ENCODE peak calls at places on chromosomes 16 and 17, in eight cellular contexts. Z is SK-N-SH, W is fibroblast of lung, C is MM.1S, M is mesendoderm, H is colonic mucosa, G is HCT116, O is GM23248. I is an unnamed sample.

GRCh38 chr17:57044976-57045867 is 39.8 kb upstream of the AKAP1 start:
- DNase-seq in Z (peak), W (no peak), C (no peak), M (no peak), H (peak), G (no peak), O (peak), I (peak)

GRCh38 chr16:52383071-52383470 is 163.9 kb downstream of the TOX3 start:
- DNase-seq in Z (no peak), W (no peak), C (no peak), M (no peak), H (no peak), G (no peak), O (no peak), I (no peak)

GRCh38 chr16:26952411-26952810 is 114.3 kb upstream of the C16orf82 start:
- DNase-seq in Z (no peak), W (no peak), C (no peak), M (peak), H (no peak), G (no peak), O (no peak), I (no peak)

GRCh38 chr17:3794890-3795757 is 5.9 kb downstream of the ITGAE start:
- DNase-seq in Z (no peak), W (no peak), C (no peak), M (no peak), H (no peak), G (no peak), O (peak), I (no peak)

GRCh38 chr16:17461951-17462729 is 8.6 kb downstream of the XYLT1 start:
- DNase-seq in Z (no peak), W (no peak), C (peak), M (peak), H (no peak), G (no peak), O (no peak), I (no peak)

GRCh38 chr17:66451188-66452149 is 149.1 kb downstream of the PRKCA start:
- DNase-seq in Z (peak), W (no peak), C (no peak), M (peak), H (peak), G (no peak), O (no peak), I (no peak)

GRCh38 chr17:64099543-64099942 is 30.4 kb downstream of the ERN1 start:
- DNase-seq in Z (no peak), W (no peak), C (no peak), M (no peak), H (no peak), G (no peak), O (no peak), I (no peak)

GRCh38 chr17:29571486-29571882 is 3.0 kb downstream of the TP53I13 start:
- DNase-seq in Z (no peak), W (no peak), C (no peak), M (no peak), H (peak), G (no peak), O (no peak), I (no peak)

GRCh38 chr16:11994187-11995119 is 17.9 kb downstream of the SNX29 start:
- DNase-seq in Z (no peak), W (no peak), C (no peak), M (peak), H (peak), G (no peak), O (peak), I (no peak)

GRCh38 chr17:73691321-73691766 is 47.1 kb upstream of the SDK2 start:
- DNase-seq in Z (no peak), W (no peak), C (no peak), M (peak), H (no peak), G (no peak), O (no peak), I (no peak)

GRCh38 chr16:1213796-1214372 is 11.2 kb downstream of the TPSG1 start:
- DNase-seq in Z (no peak), W (no peak), C (no peak), M (no peak), H (no peak), G (no peak), O (no peak), I (no peak)

GRCh38 chr17:12911241-12911640 is 106.6 kb downstream of the ELAC2 start:
- DNase-seq in Z (no peak), W (peak), C (no peak), M (no peak), H (no peak), G (no peak), O (peak), I (no peak)

GRCh38 chr17:43758497-43759174 is at the start of gene SOST:
- DNase-seq in Z (no peak), W (no peak), C (no peak), M (no peak), H (no peak), G (no peak), O (no peak), I (peak)

DNA sequence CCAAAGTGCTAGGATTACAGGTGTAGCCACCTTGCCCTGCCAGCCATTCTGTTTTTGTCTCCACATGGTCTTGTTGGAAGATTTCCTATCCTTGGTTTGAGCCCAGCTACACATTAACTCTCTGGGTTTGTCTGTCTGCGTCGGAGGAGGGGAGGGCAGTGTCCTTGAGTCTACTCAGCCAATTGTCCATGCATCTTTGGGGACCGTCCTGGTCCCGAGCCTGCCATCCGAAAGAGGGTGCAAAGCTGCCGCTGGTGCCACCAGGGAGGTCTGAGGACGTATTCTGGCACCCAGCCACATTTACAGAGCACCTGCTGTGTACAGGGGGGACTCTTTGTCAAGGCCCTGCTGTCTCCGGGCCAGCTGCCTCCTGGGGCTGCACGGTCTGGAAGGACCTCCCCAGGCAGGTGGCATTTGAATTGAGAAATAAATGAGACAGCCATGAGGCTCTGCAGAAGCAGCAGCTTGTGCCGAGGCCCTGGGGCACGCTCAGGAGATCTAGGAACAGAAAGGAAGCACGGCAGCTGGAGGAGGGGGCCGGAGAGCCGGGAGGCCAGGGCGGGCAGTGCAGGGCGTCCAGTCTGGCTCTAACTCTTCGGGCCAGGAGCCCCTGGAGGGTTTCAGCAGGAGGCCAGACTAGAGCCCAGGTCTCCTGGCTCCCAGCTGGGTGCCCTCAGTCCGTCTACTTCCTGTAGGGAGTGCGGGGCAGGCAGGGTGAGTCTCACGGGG is 1.5 kb downstream of the CYBA start:
- DNase-seq in Z (no peak), W (no peak), C (no peak), M (no peak), H (no peak), G (no peak), O (no peak), I (peak)
- H3K4me3 ChIP-seq in Z (no peak), W (no peak), C (peak), M (no peak), H (peak), G (peak), O (peak), I (peak)

DNA sequence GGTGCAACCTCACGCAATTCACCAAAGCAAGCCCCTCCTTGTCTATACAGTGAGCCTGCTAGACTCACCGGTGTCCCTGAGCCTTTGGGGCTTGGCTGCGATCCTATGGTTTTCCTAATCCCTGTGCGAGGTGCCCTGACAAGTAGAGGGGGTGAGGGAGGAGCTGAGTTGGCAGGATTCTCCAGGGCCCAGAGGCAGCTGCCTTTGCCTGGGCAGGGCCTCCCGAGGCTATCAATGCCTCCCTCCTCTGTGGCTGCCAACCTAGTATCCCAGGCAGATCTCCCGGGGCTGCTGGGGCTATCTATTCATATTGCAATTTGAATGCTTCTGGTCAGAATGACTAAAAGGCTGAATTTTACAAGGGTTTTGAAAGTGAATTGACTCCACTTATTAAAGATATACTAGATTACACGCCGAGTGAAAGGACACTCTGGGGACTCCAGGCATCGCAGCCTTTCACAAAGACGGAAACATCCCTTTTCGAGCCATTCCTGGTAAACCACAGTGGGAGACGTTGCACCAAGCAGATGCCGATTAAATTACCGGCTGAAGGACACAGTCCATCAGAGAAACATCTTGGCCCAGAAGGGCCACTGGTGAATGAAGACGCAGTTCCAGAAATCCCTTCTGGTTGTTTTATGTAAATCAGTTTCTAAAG is 11.3 kb upstream of the PITPNM3 start:
- DNase-seq in Z (peak), W (peak), C (no peak), M (peak), H (no peak), G (no peak), O (peak), I (no peak)
- H3K27ac ChIP-seq in Z (no peak), W (no peak), C (no peak), M (no peak), H (no peak), G (no peak), O (no peak), I (no peak)

DNA sequence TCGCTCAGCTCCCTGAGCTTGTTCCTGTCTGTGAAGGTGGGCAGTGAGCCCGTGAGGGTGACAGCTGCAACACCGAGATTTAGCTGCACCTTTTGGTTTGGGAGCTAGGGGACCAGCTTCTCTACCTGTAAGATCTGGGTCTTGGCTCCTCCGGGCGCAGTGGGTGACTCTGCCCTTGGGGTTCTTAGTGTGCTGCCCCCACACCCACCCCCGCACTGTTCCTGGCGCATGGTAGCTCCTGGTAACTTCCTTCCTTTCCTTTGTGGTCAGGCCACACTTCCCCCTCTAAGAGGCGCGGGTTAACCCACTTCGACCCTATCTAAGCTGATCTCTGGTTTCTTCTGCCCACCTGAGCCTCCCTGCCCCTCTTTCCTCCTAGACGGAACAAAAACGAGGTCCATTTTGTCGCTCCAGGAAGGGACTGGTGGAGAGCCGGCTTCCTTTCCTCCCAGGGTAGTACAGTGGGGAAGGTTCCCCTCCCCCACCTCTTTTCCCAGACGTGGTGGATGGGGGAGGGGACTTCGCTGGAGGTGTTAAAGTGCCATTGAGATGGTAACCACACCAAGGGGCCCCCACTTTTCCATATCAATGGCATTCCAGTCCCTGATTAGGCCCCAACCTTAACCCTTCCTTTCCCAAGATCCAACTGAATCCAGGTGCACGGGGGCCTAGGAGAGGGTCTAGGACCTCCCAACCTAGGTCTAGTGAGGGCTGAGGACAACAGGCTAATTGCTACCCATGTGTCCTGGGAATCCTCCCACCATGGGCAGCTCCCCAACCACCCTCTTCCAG is 4.6 kb upstream of the CLDN9 start:
- DNase-seq in Z (no peak), W (no peak), C (no peak), M (peak), H (no peak), G (no peak), O (no peak), I (no peak)
- H3K9ac ChIP-seq in Z (no peak), W (no peak), C (no peak), M (peak), H (no peak), G (peak), O (no peak), I (no peak)

GRCh38 chr16:68005786-68006286 is 6.6 kb upstream of the DPEP2 start:
- DNase-seq in Z (no peak), W (peak), C (peak), M (peak), H (no peak), G (no peak), O (no peak), I (no peak)

GRCh38 chr16:68003031-68003430 is 3.7 kb upstream of the DPEP2 start:
- DNase-seq in Z (no peak), W (no peak), C (no peak), M (no peak), H (no peak), G (no peak), O (peak), I (no peak)

GRCh38 chr16:67995423-67995822 is 3.9 kb downstream of the DPEP2 start:
- DNase-seq in Z (no peak), W (no peak), C (no peak), M (no peak), H (no peak), G (no peak), O (no peak), I (no peak)

GRCh38 chr16:68000024-68000423 is 740 bp upstream of the DPEP2 start:
- DNase-seq in Z (no peak), W (no peak), C (no peak), M (no peak), H (no peak), G (no peak), O (no peak), I (no peak)

DNA sequence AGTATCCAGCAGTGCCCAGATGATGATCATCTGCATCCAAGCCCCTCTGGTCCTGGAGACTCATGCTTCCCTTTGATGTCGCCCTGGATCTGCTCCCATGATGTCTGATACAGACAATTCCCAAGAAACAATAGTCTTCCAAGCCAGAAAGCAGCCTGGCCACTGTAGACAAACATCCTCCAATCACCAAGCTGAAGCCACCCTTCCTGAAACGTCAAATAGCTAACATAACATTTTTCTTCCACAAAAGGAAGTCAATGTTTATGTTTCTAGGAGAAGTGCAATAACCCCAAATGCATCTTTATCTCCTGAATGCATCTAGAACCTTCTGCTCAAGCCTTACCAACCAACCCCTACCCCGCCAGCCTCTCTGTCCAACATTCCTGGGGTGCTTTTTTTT is 1.2 kb upstream of the DPEP2 start:
- DNase-seq in Z (no peak), W (no peak), C (no peak), M (no peak), H (no peak), G (no peak), O (no peak), I (no peak)
- H3K4me3 ChIP-seq in Z (no peak), W (no peak), C (no peak), M (no peak), H (no peak), G (no peak), O (no peak), I (no peak)

GRCh38 chr16:72825912-72826621 is 221.9 kb downstream of the ZFHX3 start:
- DNase-seq in Z (no peak), W (no peak), C (no peak), M (no peak), H (no peak), G (no peak), O (no peak), I (no peak)

GRCh38 chr16:72824761-72825160 is 223.2 kb downstream of the ZFHX3 start:
- DNase-seq in Z (no peak), W (no peak), C (no peak), M (no peak), H (no peak), G (no peak), O (no peak), I (no peak)

GRCh38 chr16:72829846-72830620 is 217.9 kb downstream of the ZFHX3 start:
- DNase-seq in Z (no peak), W (no peak), C (no peak), M (no peak), H (no peak), G (no peak), O (peak), I (no peak)

GRCh38 chr16:72823961-72824490 is 223.9 kb downstream of the ZFHX3 start:
- DNase-seq in Z (peak), W (no peak), C (no peak), M (no peak), H (no peak), G (no peak), O (no peak), I (no peak)

DNA sequence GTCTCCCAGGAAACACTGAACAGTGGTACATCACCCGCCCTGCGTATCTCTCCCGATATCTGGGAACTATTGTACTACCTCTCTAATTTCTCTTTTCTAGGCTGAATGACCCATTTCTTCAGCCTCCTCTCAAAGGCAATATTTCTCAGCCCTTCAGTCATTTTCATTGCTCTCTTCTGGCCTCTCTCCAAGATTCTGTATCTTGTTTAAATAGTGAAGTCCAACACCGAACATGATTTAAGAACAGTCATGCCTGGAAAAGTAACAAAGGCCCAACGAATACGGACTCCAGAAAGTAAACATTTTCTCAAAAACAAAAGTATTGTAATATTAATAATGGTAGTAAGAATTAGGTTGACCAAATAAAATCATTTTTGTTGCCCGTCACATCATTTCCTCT is 220.0 kb downstream of the ZFHX3 start:
- DNase-seq in Z (no peak), W (peak), C (no peak), M (no peak), H (no peak), G (no peak), O (no peak), I (no peak)
- H3K27ac ChIP-seq in Z (no peak), W (no peak), C (no peak), M (no peak), H (no peak), G (no peak), O (no peak), I (no peak)

DNA sequence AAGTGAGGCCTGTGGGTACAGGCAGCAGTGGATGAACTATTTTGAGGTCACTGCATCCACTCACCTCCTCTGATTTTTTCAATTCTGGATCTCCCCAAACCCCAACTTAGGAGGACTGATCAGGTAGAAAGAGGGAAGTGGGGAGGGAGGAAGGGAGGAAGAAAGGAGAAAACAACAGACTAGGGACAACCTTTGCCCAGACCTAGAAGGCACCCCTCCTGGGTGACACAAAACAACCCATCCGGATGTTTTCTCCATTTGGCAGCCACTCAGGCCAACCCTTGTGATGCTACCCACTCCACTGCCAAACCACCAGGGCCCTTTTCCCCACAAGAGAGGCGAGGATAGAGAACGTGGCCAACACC is 2.7 kb downstream of the ORMDL3 start:
- DNase-seq in Z (no peak), W (no peak), C (no peak), M (no peak), H (no peak), G (no peak), O (no peak), I (no peak)
- H3K9ac ChIP-seq in Z (no peak), W (no peak), C (peak), M (no peak), H (peak), G (no peak), O (peak), I (no peak)